ENCODE peak calls at places on chromosomes 11 and 22, in eight cellular contexts. One of them, this sample, is unnamed.

GRCh38 chr22:26442086-26442756 is 13.2 kb downstream of the ASPHD2 start:
- DNase-seq in ureter: no peak
- DNase-seq in activated CD8-positive, alpha-beta memory T cell treated with anti-CD3 and anti-CD28 coated beads for 4 hours: no peak
- DNase-seq in mucosa of gallbladder: no peak
- DNase-seq in MCF 10A: no peak
- DNase-seq in sciatic nerve: no peak
- DNase-seq in tibial artery: no peak
- DNase-seq in cardiac fibroblast: peak
- DNase-seq in this sample: no peak

GRCh38 chr22:42813501-42813900 is 43.6 kb downstream of the ARFGAP3 start:
- DNase-seq in cardiac fibroblast: no peak
- DNase-seq in ureter: no peak
- DNase-seq in MCF 10A: no peak
- DNase-seq in activated CD8-positive, alpha-beta memory T cell treated with anti-CD3 and anti-CD28 coated beads for 4 hours: no peak
- DNase-seq in mucosa of gallbladder: no peak
- DNase-seq in sciatic nerve: no peak
- DNase-seq in tibial artery: no peak
- DNase-seq in this sample: no peak

GRCh38 chr11:2588809-2589537 is 110.8 kb downstream of the KCNQ1OT1 start:
- DNase-seq in mucosa of gallbladder: peak
- DNase-seq in sciatic nerve: peak
- DNase-seq in ureter: peak
- DNase-seq in tibial artery: no peak
- DNase-seq in activated CD8-positive, alpha-beta memory T cell treated with anti-CD3 and anti-CD28 coated beads for 4 hours: no peak
- DNase-seq in MCF 10A: no peak
- DNase-seq in cardiac fibroblast: no peak
- DNase-seq in this sample: no peak

GRCh38 chr11:121418625-121419114 is 33.4 kb upstream of the SORL1 start:
- DNase-seq in tibial artery: peak
- DNase-seq in cardiac fibroblast: no peak
- DNase-seq in activated CD8-positive, alpha-beta memory T cell treated with anti-CD3 and anti-CD28 coated beads for 4 hours: peak
- DNase-seq in mucosa of gallbladder: peak
- DNase-seq in ureter: no peak
- DNase-seq in sciatic nerve: no peak
- DNase-seq in MCF 10A: peak
- DNase-seq in this sample: no peak

GRCh38 chr22:37164535-37164887 is 14.8 kb upstream of the IL2RB start:
- DNase-seq in tibial artery: no peak
- DNase-seq in MCF 10A: no peak
- DNase-seq in mucosa of gallbladder: no peak
- DNase-seq in sciatic nerve: no peak
- DNase-seq in activated CD8-positive, alpha-beta memory T cell treated with anti-CD3 and anti-CD28 coated beads for 4 hours: no peak
- DNase-seq in cardiac fibroblast: no peak
- DNase-seq in ureter: no peak
- DNase-seq in this sample: no peak

GRCh38 chr11:8233691-8234424 is 29.8 kb downstream of the LMO1 start:
- DNase-seq in MCF 10A: peak
- DNase-seq in activated CD8-positive, alpha-beta memory T cell treated with anti-CD3 and anti-CD28 coated beads for 4 hours: no peak
- DNase-seq in mucosa of gallbladder: no peak
- DNase-seq in tibial artery: no peak
- DNase-seq in cardiac fibroblast: peak
- DNase-seq in sciatic nerve: no peak
- DNase-seq in ureter: no peak
- DNase-seq in this sample: no peak

GRCh38 chr11:82907376-82907775 is 5.8 kb downstream of the DDIAS start:
- DNase-seq in activated CD8-positive, alpha-beta memory T cell treated with anti-CD3 and anti-CD28 coated beads for 4 hours: no peak
- DNase-seq in mucosa of gallbladder: no peak
- DNase-seq in sciatic nerve: no peak
- DNase-seq in cardiac fibroblast: no peak
- DNase-seq in tibial artery: no peak
- DNase-seq in ureter: no peak
- DNase-seq in MCF 10A: no peak
- DNase-seq in this sample: no peak

GRCh38 chr22:46931414-46931813 is 169.0 kb downstream of the TBC1D22A start:
- DNase-seq in ureter: no peak
- DNase-seq in MCF 10A: peak
- DNase-seq in sciatic nerve: no peak
- DNase-seq in tibial artery: no peak
- DNase-seq in cardiac fibroblast: peak
- DNase-seq in activated CD8-positive, alpha-beta memory T cell treated with anti-CD3 and anti-CD28 coated beads for 4 hours: no peak
- DNase-seq in mucosa of gallbladder: no peak
- DNase-seq in this sample: peak

GRCh38 chr11:133597236-133597635 is 64.9 kb upstream of the OPCML start:
- DNase-seq in activated CD8-positive, alpha-beta memory T cell treated with anti-CD3 and anti-CD28 coated beads for 4 hours: no peak
- DNase-seq in mucosa of gallbladder: no peak
- DNase-seq in cardiac fibroblast: no peak
- DNase-seq in MCF 10A: no peak
- DNase-seq in tibial artery: no peak
- DNase-seq in ureter: no peak
- DNase-seq in sciatic nerve: no peak
- DNase-seq in this sample: no peak

GRCh38 chr11:61919841-61920631 is 2.7 kb upstream of the RAB3IL1 start:
- DNase-seq in MCF 10A: no peak
- DNase-seq in mucosa of gallbladder: peak
- DNase-seq in sciatic nerve: no peak
- DNase-seq in tibial artery: no peak
- DNase-seq in activated CD8-positive, alpha-beta memory T cell treated with anti-CD3 and anti-CD28 coated beads for 4 hours: no peak
- DNase-seq in ureter: peak
- DNase-seq in cardiac fibroblast: no peak
- DNase-seq in this sample: no peak

GRCh38 chr11:36492724-36493304 is 17.3 kb downstream of the TRAF6 start:
- DNase-seq in mucosa of gallbladder: peak
- DNase-seq in MCF 10A: peak
- DNase-seq in sciatic nerve: no peak
- DNase-seq in activated CD8-positive, alpha-beta memory T cell treated with anti-CD3 and anti-CD28 coated beads for 4 hours: no peak
- DNase-seq in tibial artery: no peak
- DNase-seq in cardiac fibroblast: peak
- DNase-seq in ureter: no peak
- DNase-seq in this sample: peak

GRCh38 chr11:115670538-115671200 is 166.5 kb upstream of the CADM1 start:
- DNase-seq in sciatic nerve: no peak
- DNase-seq in ureter: no peak
- DNase-seq in tibial artery: no peak
- DNase-seq in MCF 10A: no peak
- DNase-seq in cardiac fibroblast: no peak
- DNase-seq in activated CD8-positive, alpha-beta memory T cell treated with anti-CD3 and anti-CD28 coated beads for 4 hours: no peak
- DNase-seq in mucosa of gallbladder: no peak
- DNase-seq in this sample: no peak

GRCh38 chr22:39349506-39349966 is 255 bp upstream of the SYNGR1 start:
- DNase-seq in cardiac fibroblast: no peak
- DNase-seq in activated CD8-positive, alpha-beta memory T cell treated with anti-CD3 and anti-CD28 coated beads for 4 hours: no peak
- DNase-seq in sciatic nerve: peak
- DNase-seq in tibial artery: no peak
- DNase-seq in mucosa of gallbladder: no peak
- DNase-seq in MCF 10A: no peak
- DNase-seq in ureter: no peak
- DNase-seq in this sample: no peak

GRCh38 chr11:121534131-121535093 is 81.6 kb upstream of the SORL1-AS1 start:
- DNase-seq in activated CD8-positive, alpha-beta memory T cell treated with anti-CD3 and anti-CD28 coated beads for 4 hours: no peak
- DNase-seq in cardiac fibroblast: peak
- DNase-seq in mucosa of gallbladder: no peak
- DNase-seq in tibial artery: no peak
- DNase-seq in sciatic nerve: no peak
- DNase-seq in MCF 10A: no peak
- DNase-seq in ureter: no peak
- DNase-seq in this sample: peak